ENCODE peak calls at places on chromosomes 2 and 18, in four cellular contexts. L is GM12878, H is HepG2, Q is H1. A is an unnamed sample.

GRCh38 chr2:36450466-36451196 is 95.1 kb downstream of the CRIM1 start:
- DNase-seq in L (no peak), H (peak), Q (no peak), A (no peak)

GRCh38 chr2:9779572-9780264 is 63.6 kb upstream of the TAF1B start:
- DNase-seq in L (no peak), H (no peak), Q (no peak), A (no peak)

GRCh38 chr18:52903858-52904257 is 563.9 kb downstream of the DCC start:
- DNase-seq in L (no peak), H (peak), Q (peak), A (no peak)

GRCh38 chr2:129236601-129237000 is 742.9 kb upstream of the RAB6C start:
- DNase-seq in L (no peak), H (no peak), Q (no peak), A (no peak)

GRCh38 chr18:77101410-77102245 is 31.0 kb downstream of the MBP start:
- DNase-seq in L (peak), H (no peak), Q (peak), A (no peak)

GRCh38 chr2:230691005-230691647 is 21.5 kb upstream of the CAB39 start:
- DNase-seq in L (no peak), H (peak), Q (no peak), A (no peak)

GRCh38 chr18:23095463-23095862 is 39.8 kb upstream of the CABLES1 start:
- DNase-seq in L (no peak), H (no peak), Q (no peak), A (no peak)

GRCh38 chr2:145006957-145007672 is 487.2 kb upstream of the ZEB2 start:
- DNase-seq in L (no peak), H (no peak), Q (no peak), A (no peak)

GRCh38 chr2:218438601-218439000 is 19.7 kb downstream of the VIL1 start:
- DNase-seq in L (no peak), H (no peak), Q (no peak), A (no peak)

GRCh38 chr2:126975671-126976655 is 77.3 kb downstream of the TEX51 start:
- DNase-seq in L (no peak), H (no peak), Q (no peak), A (no peak)

GRCh38 chr2:8478133-8478793 is 203.6 kb upstream of the ID2 start:
- DNase-seq in L (no peak), H (no peak), Q (no peak), A (no peak)

GRCh38 chr18:74274690-74275089 is 17.1 kb downstream of the CYB5A start:
- DNase-seq in L (no peak), H (no peak), Q (no peak), A (no peak)

GRCh38 chr2:168208652-168209051 is 38.7 kb downstream of the STK39 start:
- DNase-seq in L (no peak), H (no peak), Q (no peak), A (peak)

GRCh38 chr18:70151554-70152130 is 53.8 kb downstream of the RTTN start:
- DNase-seq in L (no peak), H (no peak), Q (no peak), A (no peak)

GRCh38 chr18:63161728-63162195 is 157.8 kb downstream of the BCL2 start:
- DNase-seq in L (peak), H (peak), Q (no peak), A (peak)

GRCh38 chr2:239380831-239381708 is 19.8 kb downstream of the HDAC4 start:
- DNase-seq in L (peak), H (no peak), Q (no peak), A (no peak)

GRCh38 chr2:197885587-197885986 is 81.2 kb downstream of the PLCL1 start:
- DNase-seq in L (no peak), H (no peak), Q (no peak), A (no peak)

GRCh38 chr2:121285077-121285449 is at the start of gene TFCP2L1:
- DNase-seq in L (no peak), H (no peak), Q (no peak), A (peak)

GRCh38 chr2:224155371-224155770 is 116.3 kb upstream of the SERPINE2 start:
- DNase-seq in L (no peak), H (no peak), Q (no peak), A (no peak)

GRCh38 chr2:191041418-191042161 is 27.6 kb upstream of the STAT1 start:
- DNase-seq in L (no peak), H (peak), Q (no peak), A (peak)

GRCh38 chr2:234973008-234973407 is 21.2 kb downstream of the SH3BP4 start:
- DNase-seq in L (no peak), H (no peak), Q (no peak), A (no peak)

GRCh38 chr2:105517814-105518705 is 119.2 kb upstream of the FHL2 start:
- DNase-seq in L (no peak), H (no peak), Q (no peak), A (no peak)

GRCh38 chr18:77059294-77059916 is 73.2 kb downstream of the MBP start:
- DNase-seq in L (no peak), H (peak), Q (no peak), A (peak)

GRCh38 chr2:127411609-127412370 is 6.4 kb upstream of the PROC start:
- DNase-seq in L (no peak), H (no peak), Q (no peak), A (no peak)

GRCh38 chr18:77223221-77223639 is 26.4 kb upstream of the GALR1 start:
- DNase-seq in L (no peak), H (no peak), Q (no peak), A (no peak)

GRCh38 chr2:118905206-118905605 is 36.8 kb upstream of the MARCO start:
- DNase-seq in L (no peak), H (no peak), Q (no peak), A (no peak)

GRCh38 chr2:39434233-39434897 is 2.7 kb downstream of the MAP4K3 start:
- DNase-seq in L (no peak), H (no peak), Q (no peak), A (no peak)

GRCh38 chr2:79887747-79888374 is 375.0 kb downstream of the CTNNA2 start:
- DNase-seq in L (peak), H (peak), Q (no peak), A (peak)

GRCh38 chr2:112621792-112622527 is 23.8 kb upstream of the SLC20A1 start:
- DNase-seq in L (no peak), H (no peak), Q (no peak), A (no peak)

GRCh38 chr2:45343618-45344017 is 267.4 kb downstream of the SRBD1 start:
- DNase-seq in L (no peak), H (no peak), Q (peak), A (no peak)
- TF ChIP-seq HDAC6 in L (no peak), H (no peak), Q (no peak), A (no peak)

GRCh38 chr18:67406678-67407077 is 109.8 kb downstream of the DSEL start:
- DNase-seq in L (no peak), H (no peak), Q (no peak), A (no peak)
- TF ChIP-seq HDAC6 in L (no peak), H (no peak), Q (no peak), A (no peak)

GRCh38 chr2:74892609-74893008 is 58.7 kb downstream of the HK2 start:
- DNase-seq in L (no peak), H (no peak), Q (no peak), A (no peak)

GRCh38 chr2:74894261-74895030 is 60.5 kb downstream of the HK2 start:
- DNase-seq in L (no peak), H (no peak), Q (no peak), A (no peak)

GRCh38 chr2:74895031-74895425 is 61.1 kb downstream of the HK2 start:
- DNase-seq in L (no peak), H (no peak), Q (no peak), A (no peak)

GRCh38 chr2:74893332-74893731 is 59.4 kb downstream of the HK2 start:
- DNase-seq in L (no peak), H (no peak), Q (no peak), A (no peak)

GRCh38 chr2:74896232-74896631 is 62.2 kb upstream of the POLE4 start:
- DNase-seq in L (no peak), H (no peak), Q (no peak), A (no peak)
- TF ChIP-seq HDAC6 in L (no peak), H (no peak), Q (no peak), A (no peak)

DNA sequence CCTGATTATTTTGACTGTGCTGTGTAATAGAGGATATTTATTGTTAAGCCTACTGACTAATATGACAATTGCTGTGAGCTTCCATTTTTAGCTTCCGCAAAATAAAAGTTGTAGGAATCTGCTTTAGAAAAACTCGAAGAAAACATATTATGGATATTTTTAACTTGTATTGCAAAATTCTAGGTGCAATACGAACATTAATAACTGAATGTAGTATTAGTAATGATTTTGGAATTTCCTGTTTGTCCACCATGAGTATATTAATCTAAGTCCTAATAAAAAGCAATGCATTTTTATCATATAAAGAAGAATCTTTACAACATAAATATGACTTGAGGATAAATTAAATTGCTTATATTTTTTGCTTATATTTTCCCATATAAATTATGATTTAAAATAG is 2.4 kb upstream of the DSC3 start:
- DNase-seq in L (no peak), H (no peak), Q (no peak), A (no peak)
- TF ChIP-seq HDAC6 in L (no peak), H (no peak), Q (no peak), A (no peak)

A was measured in K562.